ENCODE peak calls at places on chromosome X, in nine cellular contexts. V is colonic mucosa, F is retinal pigment epithelial cell, L is fibroblast of lung, M is neural progenitor cell, U is astrocyte of the spinal cord, W is cardiac muscle cell, Q is heart right ventricle, E is GM12865. D is an unnamed sample.

GRCh38 chrX:38641197-38641596 is 79.9 kb downstream of the TSPAN7 start:
- DNase-seq in U (no peak), V (no peak), F (no peak), W (no peak), Q (no peak), E (no peak), M (no peak), L (no peak), D (no peak)

GRCh38 chrX:134484039-134484438 is 24.1 kb downstream of the HPRT1 start:
- DNase-seq in V (no peak), Q (no peak), W (peak), E (peak), U (peak), L (peak), M (peak), F (no peak), D (peak)

GRCh38 chrX:146907391-146908240 is 93.1 kb upstream of the CXorf51A start:
- DNase-seq in M (peak), U (peak), E (no peak), Q (no peak), W (no peak), V (no peak), F (peak), L (no peak), D (no peak)

GRCh38 chrX:53440631-53441517 is 6.7 kb upstream of the HSD17B10 start:
- DNase-seq in Q (peak), M (peak), F (no peak), L (peak), V (peak), E (no peak), W (peak), U (peak), D (peak)

GRCh38 chrX:58025979-58026378 is 115.7 kb upstream of the ZXDA start:
- DNase-seq in M (peak), F (no peak), E (peak), Q (peak), W (peak), U (no peak), L (peak), V (peak), D (peak)

GRCh38 chrX:97027384-97027922 is 143.7 kb downstream of the RPA4 start:
- DNase-seq in U (peak), F (no peak), W (no peak), M (peak), Q (no peak), V (no peak), L (no peak), E (no peak), D (no peak)

GRCh38 chrX:4322916-4323315 is 609.5 kb upstream of the PRKX start:
- DNase-seq in Q (no peak), F (no peak), M (no peak), E (no peak), U (no peak), V (no peak), L (no peak), W (no peak), D (no peak)

GRCh38 chrX:134246282-134246681 is 9.3 kb downstream of the CCDC160 start:
- DNase-seq in W (peak), F (no peak), L (peak), E (peak), V (no peak), U (no peak), M (peak), Q (no peak), D (no peak)

GRCh38 chrX:150893936-150894335 is 4.5 kb downstream of the CD99L2 start:
- DNase-seq in L (no peak), M (no peak), E (no peak), W (peak), Q (no peak), F (no peak), V (no peak), U (no peak), D (no peak)

GRCh38 chrX:72254835-72255234 is 16.0 kb upstream of the ERCC6L start:
- DNase-seq in Q (no peak), F (no peak), V (no peak), L (no peak), W (no peak), U (no peak), M (peak), E (no peak), D (peak)

GRCh38 chrX:65731684-65732289 is 64.3 kb downstream of the MSN start:
- DNase-seq in W (no peak), E (no peak), Q (no peak), U (no peak), V (no peak), M (no peak), L (no peak), F (no peak), D (no peak)

GRCh38 chrX:10158279-10158939 is 1.6 kb downstream of the CLCN4 start:
- DNase-seq in U (no peak), L (no peak), E (no peak), V (no peak), F (no peak), M (peak), Q (no peak), W (no peak), D (peak)

GRCh38 chrX:53456254-53456653 is 22.1 kb upstream of the HSD17B10 start:
- DNase-seq in W (no peak), U (no peak), M (no peak), E (no peak), F (no peak), L (peak), Q (no peak), V (no peak), D (no peak)

GRCh38 chrX:54534271-54534670 is 4.3 kb downstream of the GNL3L start:
- DNase-seq in V (no peak), Q (no peak), F (no peak), W (no peak), U (no peak), E (no peak), L (no peak), M (no peak), D (no peak)

GRCh38 chrX:72360326-72360725 is 54.6 kb upstream of the CITED1 start:
- DNase-seq in V (no peak), F (no peak), L (no peak), M (no peak), U (no peak), E (no peak), Q (no peak), W (no peak), D (no peak)

GRCh38 chrX:17922303-17922702 is 61.2 kb upstream of the RAI2 start:
- DNase-seq in W (no peak), Q (no peak), E (no peak), V (peak), F (no peak), M (no peak), U (no peak), L (no peak), D (peak)

GRCh38 chrX:78123190-78123589 is 16.3 kb downstream of the TAF9B start:
- DNase-seq in V (no peak), M (no peak), U (peak), E (no peak), W (no peak), F (no peak), L (no peak), Q (no peak), D (no peak)

GRCh38 chrX:38279188-38279587 is 48.1 kb downstream of the RPGR start:
- DNase-seq in W (no peak), M (peak), F (no peak), V (no peak), E (no peak), U (peak), Q (no peak), L (peak), D (no peak)

GRCh38 chrX:119516157-119516702 is 48.0 kb downstream of the SLC25A5 start:
- DNase-seq in E (peak), L (peak), Q (peak), F (peak), W (peak), V (peak), U (peak), M (peak), D (peak)

GRCh38 chrX:106585478-106585877 is 26.3 kb upstream of the RADX start:
- DNase-seq in Q (no peak), F (no peak), E (no peak), U (no peak), W (no peak), M (no peak), V (peak), L (no peak), D (no peak)

GRCh38 chrX:117543885-117544284 is 572.7 kb downstream of the KLHL13 start:
- DNase-seq in F (no peak), M (no peak), Q (no peak), W (no peak), E (no peak), L (no peak), U (no peak), V (no peak), D (no peak)

GRCh38 chrX:96753230-96753629 is 68.6 kb downstream of the DIAPH2 start:
- DNase-seq in L (no peak), E (no peak), V (no peak), F (no peak), U (no peak), W (no peak), Q (no peak), M (no peak), D (no peak)

GRCh38 chrX:38262715-38263620 is 42.3 kb upstream of the SRPX start:
- DNase-seq in L (peak), E (no peak), V (no peak), W (peak), Q (no peak), F (no peak), M (no peak), U (peak), D (no peak)

GRCh38 chrX:19810370-19810769 is 77.0 kb downstream of the SH3KBP1 start:
- DNase-seq in L (no peak), W (no peak), E (peak), V (no peak), Q (no peak), F (no peak), M (no peak), U (no peak), D (peak)

GRCh38 chrX:145396612-145397011 is 149.3 kb downstream of the SPANXN1 start:
- DNase-seq in U (no peak), Q (no peak), E (no peak), W (no peak), M (no peak), F (no peak), L (no peak), V (no peak), D (no peak)

GRCh38 chrX:16771483-16772398 is 14.5 kb upstream of the TXLNG start:
- DNase-seq in V (peak), U (peak), L (peak), F (peak), M (peak), Q (no peak), E (peak), W (peak), D (peak)

GRCh38 chrX:139932901-139933796 is at the start of gene ATP11C:
- DNase-seq in L (peak), E (peak), W (peak), V (peak), Q (peak), F (no peak), U (peak), M (peak), D (peak)
- TF ChIP-seq CTCF in L (no peak), E (no peak), W (no peak), V (no peak), Q (no peak), F (no peak), U (peak), M (peak), D (peak)

DNA sequence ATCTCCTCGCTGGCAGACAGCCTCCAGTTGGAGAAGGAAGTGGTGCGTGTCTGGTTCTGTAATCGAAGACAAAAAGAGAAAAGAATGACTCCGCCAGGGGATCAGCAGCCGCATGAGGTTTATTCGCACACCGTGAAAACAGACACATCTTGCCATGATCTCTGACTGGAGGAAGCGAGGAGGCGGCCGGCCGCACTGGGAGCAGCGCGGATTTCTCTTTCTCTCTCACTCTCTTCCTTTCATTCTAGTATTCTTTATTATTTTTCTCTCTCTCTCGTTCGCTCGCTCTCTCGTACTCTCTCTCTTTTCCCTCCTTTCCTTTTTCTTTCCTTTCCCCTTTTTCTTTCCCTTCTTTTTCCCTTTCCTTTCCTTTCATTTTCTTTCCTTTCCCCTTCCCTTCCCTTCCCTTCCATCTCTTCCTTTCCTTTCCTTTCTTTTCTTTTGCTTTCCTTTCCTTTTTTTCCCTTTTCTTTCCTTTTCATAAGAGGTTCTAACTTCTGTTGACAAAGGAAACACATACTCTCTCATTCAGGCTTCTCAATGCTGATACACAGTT is 1.2 kb downstream of the POU3F4 start:
- DNase-seq in E (no peak), L (no peak), F (no peak), V (no peak), U (peak), W (no peak), M (peak), Q (no peak), D (no peak)
- H3K4me3 ChIP-seq in E (no peak), L (no peak), F (no peak), V (no peak), U (peak), W (no peak), M (peak), Q (no peak), D (no peak)

GRCh38 chrX:41084360-41085104 is 713 bp upstream of the USP9X start:
- DNase-seq in E (peak), U (peak), V (peak), F (peak), L (peak), M (peak), W (peak), Q (peak), D (peak)

GRCh38 chrX:41084044-41084359 is 1.2 kb upstream of the USP9X start:
- DNase-seq in M (no peak), U (no peak), Q (no peak), L (no peak), E (no peak), F (no peak), V (no peak), W (no peak), D (no peak)

GRCh38 chrX:41082783-41083182 is 2.5 kb upstream of the USP9X start:
- DNase-seq in L (no peak), E (no peak), F (no peak), Q (no peak), V (no peak), M (no peak), U (no peak), W (no peak), D (no peak)

GRCh38 chrX:41085105-41085882 is at the start of gene USP9X:
- DNase-seq in Q (peak), M (peak), F (peak), W (peak), E (peak), U (peak), V (peak), L (peak), D (peak)

GRCh38 chrX:41081821-41082220 is 3.4 kb upstream of the USP9X start:
- DNase-seq in M (no peak), E (no peak), U (no peak), W (no peak), F (no peak), L (no peak), Q (no peak), V (no peak), D (no peak)
- TF ChIP-seq CTCF in M (no peak), E (no peak), U (no peak), W (no peak), F (no peak), L (no peak), Q (no peak), V (no peak), D (no peak)

GRCh38 chrX:153884136-153885076 is 1.6 kb downstream of the L1CAM start:
- DNase-seq in U (no peak), E (no peak), F (no peak), W (no peak), Q (no peak), L (no peak), M (no peak), V (no peak), D (no peak)
- H3K4me3 ChIP-seq in U (no peak), E (no peak), F (no peak), W (no peak), Q (no peak), L (no peak), M (no peak), V (no peak), D (peak)

DNA sequence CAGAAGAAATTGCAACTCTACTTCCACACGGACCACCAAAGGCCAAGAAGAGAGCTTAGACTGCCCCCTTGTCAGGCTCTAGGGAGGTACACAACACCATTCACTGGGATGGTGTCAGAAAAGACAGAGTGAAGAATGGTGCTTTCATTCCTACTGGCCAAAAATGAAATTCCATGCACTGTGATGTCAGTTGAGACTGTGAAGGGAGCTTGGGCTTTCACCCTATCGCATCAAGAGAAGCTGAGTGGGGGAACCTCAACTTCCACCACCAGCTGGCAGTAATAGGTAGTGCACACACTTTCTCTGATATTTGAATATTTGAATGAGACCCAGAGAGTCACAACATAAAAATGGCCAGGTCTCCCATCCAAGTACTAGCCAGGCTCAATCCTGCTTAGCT is 65.9 kb downstream of the ZNF711 start:
- DNase-seq in W (no peak), U (no peak), L (no peak), M (peak), Q (no peak), V (no peak), E (no peak), F (no peak), D (no peak)
- TF ChIP-seq CTCF in W (no peak), U (no peak), L (no peak), M (peak), Q (no peak), V (no peak), E (no peak), F (no peak), D (peak)

GRCh38 chrX:2694868-2695267 is 3.8 kb downstream of the CD99 start:
- DNase-seq in Q (no peak), L (no peak), U (no peak), F (no peak), M (no peak), W (no peak), V (no peak), E (no peak), D (no peak)
- H3K4me3 ChIP-seq in Q (no peak), L (no peak), U (no peak), F (no peak), M (no peak), W (no peak), V (no peak), E (no peak), D (no peak)

DNA sequence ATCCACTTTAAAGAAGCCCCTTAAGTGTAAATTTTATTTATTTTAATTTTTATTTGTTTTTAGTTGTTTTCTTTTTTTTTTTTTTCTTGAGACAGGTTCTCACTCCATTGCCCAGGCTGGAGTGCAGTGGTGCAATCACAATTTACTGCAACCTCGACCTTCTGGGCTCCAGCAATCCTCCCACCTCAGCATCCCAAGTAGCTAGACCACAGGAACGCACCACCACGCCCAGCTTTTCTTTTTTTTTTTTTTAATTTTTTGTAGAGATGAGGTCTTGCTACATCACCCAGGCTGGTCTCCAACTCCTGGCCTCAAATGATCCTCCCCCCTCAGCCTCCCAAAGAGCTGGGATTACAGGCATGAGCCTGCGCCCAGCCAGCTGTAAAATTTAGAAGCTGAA is 6.0 kb downstream of the SAT1 start:
- DNase-seq in Q (no peak), F (no peak), V (no peak), U (no peak), W (peak), E (no peak), L (no peak), M (no peak), D (no peak)
- TF ChIP-seq CTCF in Q (no peak), F (no peak), V (no peak), U (no peak), W (no peak), E (no peak), L (no peak), M (no peak), D (no peak)

DNA sequence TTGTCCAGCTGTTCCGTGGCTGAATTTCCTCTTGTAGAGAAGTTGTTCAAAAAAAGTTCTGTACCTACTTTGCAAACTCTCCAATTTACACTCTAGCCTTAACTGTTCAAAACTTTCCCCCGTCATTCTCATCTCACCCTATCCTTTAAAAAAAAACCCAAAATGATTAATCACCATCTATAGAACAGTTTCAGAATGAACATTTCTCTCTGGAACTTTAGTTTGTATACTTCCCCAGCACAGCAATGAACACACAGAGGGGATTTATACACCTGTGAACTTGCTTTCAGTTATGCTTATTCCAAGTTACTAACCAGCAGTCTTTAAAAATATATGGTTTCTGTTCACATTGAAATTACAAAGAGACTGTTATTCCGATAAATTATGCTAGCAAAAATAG is 1.2 kb downstream of the GEMIN8 start:
- DNase-seq in Q (no peak), W (no peak), U (no peak), F (no peak), L (no peak), E (peak), M (no peak), V (no peak), D (no peak)
- H3K4me3 ChIP-seq in Q (no peak), W (peak), U (peak), F (peak), L (peak), E (peak), M (peak), V (no peak), D (peak)

GRCh38 chrX:149522914-149523313 is 17.8 kb upstream of the IDS start:
- DNase-seq in Q (no peak), U (no peak), M (no peak), L (no peak), W (no peak), E (no peak), F (no peak), V (no peak), D (no peak)

GRCh38 chrX:149528381-149528780 is 12.4 kb upstream of the EOLA1 start:
- DNase-seq in L (no peak), F (no peak), W (no peak), E (no peak), U (no peak), M (no peak), Q (no peak), V (no peak), D (no peak)

GRCh38 chrX:149531599-149531998 is 9.2 kb upstream of the EOLA1 start:
- DNase-seq in F (no peak), M (no peak), Q (no peak), U (no peak), L (no peak), W (no peak), E (peak), V (no peak), D (no peak)

DNA sequence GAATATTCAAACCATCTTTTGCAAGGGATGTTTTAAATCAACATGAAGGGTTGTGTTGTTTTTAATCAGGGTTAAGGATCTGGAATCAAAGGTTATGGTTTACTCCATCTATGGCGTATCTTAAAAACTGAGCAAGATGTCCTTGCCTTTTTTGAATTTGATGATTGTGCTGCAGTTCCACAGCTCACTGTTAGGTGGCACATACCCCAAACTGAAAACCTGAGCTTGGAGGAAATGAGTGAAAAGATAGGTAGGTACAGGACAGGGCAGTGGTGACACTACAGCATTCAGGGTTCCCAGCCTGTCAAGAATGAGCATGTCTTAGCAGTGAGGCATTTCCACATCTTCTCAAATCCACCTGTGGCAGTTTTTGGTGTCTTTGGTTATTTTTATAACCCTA is 13.1 kb upstream of the EOLA1 start:
- DNase-seq in Q (no peak), L (no peak), F (no peak), U (peak), M (peak), E (peak), W (peak), V (no peak), D (peak)
- TF ChIP-seq CTCF in Q (no peak), L (peak), F (peak), U (peak), M (peak), E (peak), W (peak), V (peak), D (peak)

D was measured in SK-N-SH.